ENCODE peak calls at places on chromosomes 4 and X, in six cellular contexts. L is colonic mucosa, P is HCT116, V is neuronal stem cell, S is MM.1S, W is K562. T is an unnamed sample.

GRCh38 chrX:38982370-38982769 is 181.1 kb downstream of the MID1IP1 start:
- DNase-seq in V (no peak), S (no peak), P (no peak), W (no peak), L (no peak), T (no peak)

GRCh38 chr4:5722328-5722727 is 11.3 kb downstream of the EVC start:
- DNase-seq in P (no peak), S (no peak), W (no peak), L (no peak), V (no peak), T (no peak)

GRCh38 chrX:2147928-2148327 is 352.8 kb downstream of the DHRSX start:
- DNase-seq in W (no peak), V (no peak), P (no peak), S (no peak), L (no peak), T (no peak)

GRCh38 chr4:123398151-123398802 is 1.7 kb downstream of the SPRY1 start:
- DNase-seq in W (peak), S (peak), L (peak), V (peak), P (peak), T (no peak)

GRCh38 chr4:62457356-62457755 is 1257.2 kb downstream of the ADGRL3 start:
- DNase-seq in S (no peak), V (no peak), W (no peak), L (no peak), P (no peak), T (no peak)

GRCh38 chrX:26788402-26788998 is 572.5 kb downstream of the MAGEB5 start:
- DNase-seq in L (no peak), P (no peak), W (no peak), S (no peak), V (no peak), T (no peak)

GRCh38 chrX:7515681-7516413 is 327.1 kb upstream of the VCX start:
- DNase-seq in L (no peak), W (no peak), V (no peak), S (no peak), P (no peak), T (no peak)

GRCh38 chr4:102734591-102735385 is 26.0 kb downstream of the MANBA start:
- DNase-seq in L (no peak), W (peak), S (no peak), P (no peak), V (no peak), T (no peak)

GRCh38 chr4:60726779-60727178 is 473.3 kb upstream of the ADGRL3 start:
- DNase-seq in P (no peak), S (no peak), L (no peak), W (no peak), V (no peak), T (no peak)

GRCh38 chr4:90419124-90419711 is 292.0 kb downstream of the CCSER1 start:
- DNase-seq in V (peak), P (peak), S (peak), L (no peak), W (no peak), T (peak)

GRCh38 chr4:63302792-63303191 is 1106.5 kb downstream of the TECRL start:
- DNase-seq in L (no peak), W (no peak), V (no peak), P (no peak), S (no peak), T (no peak)

GRCh38 chr4:86302242-86302641 is 57.6 kb downstream of the MAPK10 start:
- DNase-seq in P (no peak), S (no peak), L (peak), W (no peak), V (no peak), T (no peak)

GRCh38 chrX:115031989-115032388 is 14.6 kb upstream of the IL13RA2 start:
- DNase-seq in W (no peak), V (no peak), P (no peak), L (no peak), S (no peak), T (no peak)

GRCh38 chr4:74202062-74202586 is 44.2 kb downstream of the MTHFD2L start:
- DNase-seq in W (no peak), V (no peak), S (no peak), L (no peak), P (no peak), T (no peak)

GRCh38 chr4:8907596-8908205 is 36.1 kb upstream of the HMX1 start:
- DNase-seq in P (no peak), W (no peak), S (no peak), L (no peak), V (no peak), T (no peak)

GRCh38 chr4:116016201-116016600 is 902.8 kb upstream of the NDST4 start:
- DNase-seq in S (peak), W (no peak), P (peak), L (no peak), V (no peak), T (no peak)

GRCh38 chrX:130676861-130677260 is 226.1 kb downstream of the ENOX2 start:
- DNase-seq in W (no peak), L (no peak), S (no peak), V (no peak), P (no peak), T (no peak)

GRCh38 chrX:95351089-95351488 is 1333.6 kb upstream of the DIAPH2 start:
- DNase-seq in S (no peak), P (no peak), V (no peak), W (no peak), L (no peak), T (no peak)

GRCh38 chr4:152628128-152628527 is 51.7 kb downstream of the TMEM154 start:
- DNase-seq in L (no peak), S (no peak), W (no peak), P (no peak), V (no peak), T (no peak)

GRCh38 chrX:121008920-121009319 is 23.4 kb upstream of the CT47A1 start:
- DNase-seq in V (no peak), W (no peak), P (no peak), S (no peak), L (no peak), T (no peak)
- H3K9ac ChIP-seq in V (no peak), W (no peak), P (no peak), S (no peak), L (no peak), T (no peak)

GRCh38 chr4:168636040-168636439 is 139.2 kb downstream of the PALLD start:
- DNase-seq in W (no peak), P (no peak), V (no peak), S (no peak), L (no peak), T (no peak)
- H3K9ac ChIP-seq in W (no peak), P (peak), V (no peak), S (no peak), L (no peak), T (no peak)

DNA sequence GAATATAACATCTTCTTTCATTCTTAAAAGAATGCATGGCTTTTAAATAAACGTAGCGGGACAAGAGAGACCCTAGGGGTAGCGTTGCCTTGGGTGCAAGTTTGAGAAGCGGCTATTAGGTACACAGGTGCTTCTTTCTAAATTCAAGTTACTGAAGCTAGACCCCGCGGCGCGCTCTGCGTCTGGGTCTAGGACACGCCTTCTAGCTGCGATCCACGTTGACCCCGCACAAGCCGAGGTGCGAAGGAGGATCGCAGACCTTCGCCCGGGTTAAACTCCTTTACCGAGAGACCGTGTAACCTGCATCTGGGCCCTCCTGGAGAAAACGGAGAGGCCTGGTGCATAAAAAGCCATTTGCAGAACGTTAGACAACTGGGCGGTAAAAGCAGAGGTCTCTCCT is 25.5 kb upstream of the EXOC1L start:
- DNase-seq in S (no peak), V (no peak), L (no peak), P (no peak), W (no peak), T (no peak)
- H3K9ac ChIP-seq in S (no peak), V (no peak), L (no peak), P (no peak), W (no peak), T (no peak)

DNA sequence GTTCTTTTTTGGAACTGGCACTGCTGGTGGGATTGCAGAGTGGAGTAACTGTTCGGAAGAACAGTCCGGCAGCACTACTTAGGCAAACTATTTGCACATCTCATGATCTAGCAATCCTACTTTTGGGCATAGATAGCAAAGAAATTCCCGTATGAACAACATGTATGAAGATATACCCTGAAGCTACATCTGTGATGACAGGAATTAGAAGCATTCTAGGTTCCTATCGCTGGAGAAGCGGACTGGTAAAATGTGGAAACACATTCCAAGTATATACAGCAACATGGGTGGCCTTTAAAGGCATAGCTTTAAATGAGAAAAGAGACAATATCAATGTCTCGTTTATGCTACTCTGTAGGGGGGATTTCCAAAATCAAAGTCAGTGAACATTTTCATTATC is 3.1 kb downstream of the DCAF16 start:
- DNase-seq in P (no peak), L (no peak), S (no peak), V (no peak), W (no peak), T (no peak)
- H3K9ac ChIP-seq in P (no peak), L (no peak), S (no peak), V (no peak), W (peak), T (peak)

GRCh38 chr4:176380352-176381157 is 60.8 kb downstream of the SPCS3 start:
- DNase-seq in P (no peak), V (no peak), W (no peak), S (no peak), L (no peak), T (no peak)

GRCh38 chr4:176383273-176384077 is 63.7 kb downstream of the SPCS3 start:
- DNase-seq in W (no peak), P (no peak), S (no peak), L (no peak), V (no peak), T (no peak)

GRCh38 chr4:176376032-176376614 is 56.4 kb downstream of the SPCS3 start:
- DNase-seq in S (peak), L (no peak), V (no peak), W (peak), P (peak), T (no peak)

GRCh38 chr4:176377705-176378302 is 58.0 kb downstream of the SPCS3 start:
- DNase-seq in L (no peak), W (no peak), P (peak), S (peak), V (no peak), T (no peak)
- H3K9ac ChIP-seq in L (no peak), W (no peak), P (no peak), S (no peak), V (no peak), T (no peak)

DNA sequence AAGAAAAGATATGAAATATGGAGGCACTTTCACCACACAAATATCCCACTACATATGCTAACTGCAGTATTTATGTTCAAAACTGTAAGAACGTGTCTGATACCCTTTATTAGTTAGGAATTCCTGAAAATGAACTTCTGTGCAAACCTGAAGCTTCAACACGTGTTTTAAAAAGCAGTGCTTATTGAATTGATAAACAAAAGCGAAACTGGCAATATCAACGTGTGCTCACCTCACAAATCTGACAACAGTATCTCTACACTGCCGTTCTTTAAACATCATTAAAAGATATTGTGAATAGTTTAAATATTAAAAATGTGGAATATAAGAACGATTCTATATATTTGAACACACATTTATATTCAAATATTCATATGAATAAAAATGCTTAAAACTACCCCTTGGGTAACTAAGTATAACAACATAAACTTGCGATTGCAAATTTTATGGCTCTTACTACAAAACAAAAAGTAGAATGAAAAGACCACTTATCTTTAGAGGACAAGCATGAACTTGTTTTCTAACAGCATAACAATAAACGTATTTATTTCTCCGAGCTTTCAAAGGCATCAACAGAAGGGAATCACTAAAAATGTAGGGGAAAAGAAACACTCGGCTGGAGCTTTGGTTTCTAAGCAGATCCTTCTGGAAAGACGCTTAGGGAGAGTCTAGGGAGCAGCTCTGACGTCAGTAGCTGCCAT is at the start of gene LRP2BP:
- DNase-seq in W (no peak), V (no peak), L (no peak), P (no peak), S (peak), T (peak)
- H3K9ac ChIP-seq in W (peak), V (peak), L (peak), P (peak), S (peak), T (peak)

GRCh38 chrX:17592117-17592516 is 145.2 kb upstream of the SCML1 start:
- DNase-seq in W (no peak), P (no peak), L (no peak), V (no peak), S (no peak), T (no peak)
- H3K9ac ChIP-seq in W (no peak), P (no peak), L (no peak), V (no peak), S (no peak), T (no peak)

DNA sequence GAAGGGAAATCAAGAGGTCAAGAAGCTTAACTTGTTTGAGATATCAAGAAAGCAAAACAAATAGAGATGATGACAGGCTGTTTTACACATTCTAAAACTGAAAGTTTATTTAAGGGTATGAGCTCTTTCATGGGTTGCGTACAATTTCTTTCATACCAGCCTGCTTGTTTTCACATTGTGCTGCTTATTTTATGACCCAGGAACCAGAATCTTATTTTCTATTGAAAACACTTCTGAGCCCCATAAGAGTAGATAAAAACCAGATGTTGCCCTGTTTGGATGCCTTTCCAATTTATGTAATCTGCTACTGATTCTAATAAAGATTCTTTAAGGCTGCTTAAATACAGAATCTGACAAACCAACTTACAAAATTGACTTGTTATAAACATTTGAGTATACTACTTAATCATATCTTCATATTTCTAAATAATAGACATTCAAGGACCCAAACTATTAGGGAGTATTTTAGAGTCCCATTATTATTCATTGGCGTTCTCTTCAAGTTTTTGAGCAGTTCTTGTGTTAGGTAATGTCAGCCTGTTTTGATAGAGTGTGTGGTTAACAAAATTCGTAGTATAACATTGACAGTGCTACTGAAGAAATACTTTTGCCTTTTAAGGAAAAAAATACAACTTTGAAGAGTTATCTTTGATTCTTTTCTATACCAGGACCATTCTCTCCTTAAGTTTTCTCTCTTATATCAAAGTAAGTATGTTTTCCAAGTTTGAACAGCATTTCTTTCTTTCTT is 74.4 kb downstream of the PDLIM5 start:
- DNase-seq in S (peak), W (no peak), V (no peak), L (no peak), P (no peak), T (peak)
- H3K9ac ChIP-seq in S (no peak), W (no peak), V (no peak), L (no peak), P (no peak), T (peak)